ENCODE peak calls at places on chromosome 13, in four cellular contexts. F is fibroblast of mammary gland, P is endothelial cell, I is glutamatergic neuron. L is an unnamed sample.

GRCh38 chr13:98103942-98104880 is 38.7 kb upstream of the FARP1 start:
- DNase-seq in F (peak), P (no peak), I (no peak), L (peak)

GRCh38 chr13:39729161-39729560 is 73.7 kb downstream of the COG6 start:
- DNase-seq in F (peak), P (no peak), I (no peak), L (peak)

GRCh38 chr13:51229731-51230130 is 7.5 kb downstream of the FAM124A start:
- DNase-seq in F (no peak), P (no peak), I (no peak), L (no peak)

GRCh38 chr13:101623469-101624209 is 171.2 kb downstream of the ITGBL1 start:
- DNase-seq in F (peak), P (no peak), I (no peak), L (peak)

GRCh38 chr13:41788552-41788951 is 172.4 kb downstream of the VWA8 start:
- DNase-seq in F (no peak), P (peak), I (no peak), L (no peak)

GRCh38 chr13:72384879-72385278 is 342.6 kb downstream of the MZT1 start:
- DNase-seq in F (peak), P (no peak), I (no peak), L (peak)

GRCh38 chr13:107835339-107836018 is 379.9 kb downstream of the LIG4 start:
- DNase-seq in F (peak), P (no peak), I (no peak), L (peak)

GRCh38 chr13:95708390-95708774 is 31.4 kb downstream of the DNAJC3 start:
- DNase-seq in F (no peak), P (no peak), I (no peak), L (no peak)

DNA sequence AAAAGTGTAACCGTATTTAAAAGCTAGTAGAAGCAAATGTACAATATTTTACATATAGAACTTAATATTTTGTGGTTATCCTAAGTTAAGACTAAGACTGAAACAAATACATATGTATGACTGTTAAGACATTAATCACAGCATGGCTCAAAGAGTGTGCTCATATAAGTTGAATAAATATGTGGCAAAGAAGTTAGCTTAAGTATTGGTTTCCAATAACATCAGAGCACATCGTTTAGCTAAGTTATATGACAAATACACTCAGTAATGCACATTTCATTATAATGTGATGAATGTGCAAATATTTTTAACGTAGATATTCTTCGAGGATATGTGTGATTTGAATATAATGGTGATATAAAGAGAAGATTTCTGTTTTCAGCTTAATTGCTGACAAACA is 253.8 kb downstream of the SLITRK5 start:
- DNase-seq in F (peak), P (no peak), I (no peak), L (no peak)
- TF ChIP-seq CTCF in F (no peak), P (no peak), I (no peak), L (no peak)

GRCh38 chr13:114022309-114022669 is 48.4 kb upstream of the C13orf46 start:
- DNase-seq in F (no peak), P (no peak), I (peak), L (no peak)

GRCh38 chr13:114022876-114023275 is 49.0 kb upstream of the C13orf46 start:
- DNase-seq in F (no peak), P (no peak), I (peak), L (no peak)

GRCh38 chr13:114023716-114024602 is 50.1 kb upstream of the C13orf46 start:
- DNase-seq in F (no peak), P (no peak), I (peak), L (no peak)

GRCh38 chr13:114020750-114021463 is 47.0 kb upstream of the C13orf46 start:
- DNase-seq in F (no peak), P (no peak), I (peak), L (no peak)

DNA sequence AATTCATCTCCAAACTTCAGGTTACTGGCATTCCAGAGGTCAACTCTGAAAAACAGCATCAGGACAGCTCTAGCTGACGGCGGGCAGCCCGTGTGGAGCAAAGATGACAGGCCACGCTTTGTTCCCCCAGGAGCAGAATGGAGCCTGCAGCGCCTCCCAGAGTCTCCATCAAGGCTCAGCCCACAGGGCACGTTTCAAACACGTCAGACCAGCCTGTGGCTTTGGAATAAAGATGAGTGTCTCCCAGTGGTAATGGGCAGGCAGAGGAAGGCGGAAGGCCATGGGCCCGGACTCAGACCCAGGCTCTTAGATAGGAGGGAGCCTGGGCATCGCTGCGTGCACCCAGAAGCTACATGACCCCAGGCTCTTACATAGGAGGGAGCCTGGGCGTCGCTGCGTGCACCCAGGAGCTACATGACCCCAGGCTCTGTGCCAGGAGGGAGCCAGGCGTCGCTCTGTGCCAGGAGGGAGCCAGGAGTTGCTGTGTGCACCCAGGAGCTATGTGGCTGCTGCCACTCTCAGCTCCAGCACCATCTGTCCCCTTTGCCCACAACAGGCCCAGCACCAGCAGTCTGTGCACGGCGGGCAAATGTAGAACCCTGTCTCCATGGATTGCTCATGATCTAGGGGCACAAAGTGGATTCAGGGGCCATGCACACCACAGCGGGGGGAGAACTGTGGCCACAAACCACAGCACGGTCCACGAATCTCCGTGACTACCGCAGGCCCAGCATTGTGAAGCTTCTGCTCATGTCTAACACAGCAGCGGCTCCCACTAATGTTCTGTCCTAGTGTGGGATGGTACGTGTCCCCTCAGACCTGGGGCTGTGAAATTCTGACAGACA is 47.8 kb upstream of the C13orf46 start:
- DNase-seq in F (no peak), P (no peak), I (peak), L (no peak)
- TF ChIP-seq CTCF in F (no peak), P (no peak), I (no peak), L (no peak)

DNA sequence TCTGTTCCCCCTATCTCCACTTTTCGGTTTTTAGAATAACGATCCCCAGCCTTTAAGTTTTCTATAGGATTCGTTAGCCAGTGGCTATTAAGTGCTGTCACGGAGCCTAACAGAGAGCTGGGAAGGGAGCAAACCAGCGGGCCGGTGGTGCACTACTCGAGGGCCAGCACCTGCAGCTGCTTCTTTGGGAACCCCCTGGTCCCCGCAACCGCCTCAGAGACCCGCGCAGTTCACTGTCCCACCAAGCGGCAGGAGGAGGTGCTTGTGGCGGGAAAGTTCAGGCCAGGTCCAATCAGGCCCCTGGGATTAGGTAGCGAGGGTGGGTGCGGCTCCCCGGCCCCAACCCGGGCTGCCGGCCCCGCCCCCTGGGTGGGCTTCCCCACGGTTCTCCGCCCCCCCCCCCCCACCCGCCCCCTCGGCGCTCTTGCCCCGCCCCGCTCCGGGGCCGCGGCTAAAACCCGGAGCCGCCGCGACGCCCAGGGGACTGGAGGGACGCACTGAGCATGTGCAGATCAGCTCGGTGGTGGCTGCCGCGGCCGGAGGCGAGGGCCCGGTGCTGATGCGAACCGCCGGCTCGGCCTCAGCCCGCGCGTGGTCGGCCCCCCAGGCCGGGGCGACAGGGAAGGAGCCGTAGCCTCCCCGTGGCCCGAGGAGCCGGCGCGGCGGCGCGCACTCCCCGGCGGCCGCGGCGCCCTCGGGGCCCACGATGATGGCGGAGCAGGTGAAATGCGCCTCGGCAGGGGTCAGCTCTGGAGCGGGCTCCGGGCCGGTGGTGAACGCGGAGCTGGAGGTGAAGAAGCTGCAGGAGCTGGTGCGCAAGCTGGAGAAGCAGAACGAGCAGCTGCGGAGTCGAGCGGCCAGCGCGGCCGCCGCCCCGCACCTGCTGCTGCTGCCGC is at the start of gene SLAIN1:
- DNase-seq in F (peak), P (peak), I (peak), L (no peak)
- TF ChIP-seq CTCF in F (no peak), P (no peak), I (no peak), L (no peak)

GRCh38 chr13:66546534-66547379 is 683.4 kb downstream of the PCDH9 start:
- DNase-seq in F (peak), P (no peak), I (no peak), L (peak)

GRCh38 chr13:66543780-66544179 is 686.4 kb downstream of the PCDH9 start:
- DNase-seq in F (no peak), P (no peak), I (no peak), L (no peak)

GRCh38 chr13:66553391-66553790 is 676.7 kb downstream of the PCDH9 start:
- DNase-seq in F (no peak), P (no peak), I (no peak), L (peak)

GRCh38 chr13:66547685-66548084 is 682.5 kb downstream of the PCDH9 start:
- DNase-seq in F (no peak), P (no peak), I (no peak), L (no peak)
- TF ChIP-seq CTCF in F (no peak), P (no peak), I (no peak), L (no peak)

GRCh38 chr13:26604784-26605183 is 47.3 kb downstream of the WASF3 start:
- DNase-seq in F (no peak), P (no peak), I (no peak), L (no peak)

GRCh38 chr13:26602783-26603182 is 45.3 kb downstream of the WASF3 start:
- DNase-seq in F (no peak), P (no peak), I (no peak), L (no peak)

GRCh38 chr13:26601669-26602068 is 44.2 kb downstream of the WASF3 start:
- DNase-seq in F (peak), P (no peak), I (no peak), L (peak)

GRCh38 chr13:26600345-26600761 is 42.9 kb downstream of the WASF3 start:
- DNase-seq in F (peak), P (no peak), I (no peak), L (peak)

DNA sequence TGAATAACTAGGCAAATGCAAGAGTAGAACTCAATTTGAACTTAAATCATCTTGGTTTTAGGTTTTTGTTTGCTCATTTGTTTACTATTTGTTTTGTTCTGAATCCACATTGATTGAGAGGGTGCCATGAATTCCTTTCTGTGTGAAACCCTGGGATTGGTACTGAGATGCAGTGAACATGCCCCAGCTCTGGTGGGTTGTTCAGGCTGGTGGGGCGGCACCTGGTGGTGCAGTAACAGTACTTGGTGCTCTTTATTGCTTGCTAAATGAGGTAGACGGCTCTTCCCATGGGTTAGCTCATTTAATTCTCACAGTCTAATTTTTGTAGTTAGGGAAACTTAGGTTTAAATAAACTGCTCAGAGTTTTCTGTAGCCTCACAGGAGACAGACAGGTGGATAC is 48.4 kb downstream of the WASF3 start:
- DNase-seq in F (no peak), P (peak), I (no peak), L (no peak)
- TF ChIP-seq CTCF in F (peak), P (no peak), I (no peak), L (no peak)

L was measured in fibroblast of the aortic adventitia.